ENCODE peak calls at places on chromosomes 5 and 9, in four cellular contexts. One of them, this sample, is unnamed.

GRCh38 chr9:3511537-3511936 is 14.3 kb downstream of the RFX3 start:
- DNase-seq in ascending aorta: no peak
- DNase-seq in Caco-2: no peak
- DNase-seq in psoas muscle: no peak
- DNase-seq in this sample: no peak

GRCh38 chr5:151257731-151258715 is 5.0 kb downstream of the GM2A start:
- DNase-seq in ascending aorta: no peak
- DNase-seq in Caco-2: no peak
- DNase-seq in psoas muscle: no peak
- DNase-seq in this sample: no peak

GRCh38 chr5:169688106-169688505 is 51.0 kb downstream of the DOCK2 start:
- DNase-seq in ascending aorta: no peak
- DNase-seq in Caco-2: no peak
- DNase-seq in psoas muscle: no peak
- DNase-seq in this sample: no peak

GRCh38 chr5:102718819-102719218 is 36.3 kb upstream of the PAM start:
- DNase-seq in ascending aorta: no peak
- DNase-seq in Caco-2: no peak
- DNase-seq in psoas muscle: no peak
- DNase-seq in this sample: no peak

GRCh38 chr5:163433271-163433670 is 4.1 kb upstream of the CCNG1 start:
- DNase-seq in ascending aorta: no peak
- DNase-seq in Caco-2: no peak
- DNase-seq in psoas muscle: no peak
- DNase-seq in this sample: no peak

GRCh38 chr9:4386819-4387218 is 87.0 kb upstream of the GLIS3 start:
- DNase-seq in ascending aorta: no peak
- DNase-seq in Caco-2: peak; percentile 24
- DNase-seq in psoas muscle: no peak
- DNase-seq in this sample: no peak

GRCh38 chr9:114633452-114634089 is 22.5 kb downstream of the TMEM268 start:
- DNase-seq in ascending aorta: no peak
- DNase-seq in Caco-2: no peak
- DNase-seq in psoas muscle: no peak
- DNase-seq in this sample: no peak

GRCh38 chr5:91123896-91124295 is 259.2 kb downstream of the ARRDC3 start:
- DNase-seq in ascending aorta: no peak
- DNase-seq in Caco-2: no peak
- DNase-seq in psoas muscle: no peak
- DNase-seq in this sample: no peak

GRCh38 chr5:110726249-110727024 is at the start of gene TMEM232:
- DNase-seq in ascending aorta: peak; percentile 78
- DNase-seq in Caco-2: peak; percentile 43
- DNase-seq in psoas muscle: peak; percentile 56
- DNase-seq in this sample: peak; percentile 62

GRCh38 chr9:135550344-135550918 is 4.5 kb downstream of the OBP2A start:
- DNase-seq in ascending aorta: no peak
- DNase-seq in Caco-2: no peak
- DNase-seq in psoas muscle: no peak
- DNase-seq in this sample: peak; percentile 49

GRCh38 chr5:96509721-96510383 is 76.8 kb upstream of the PCSK1 start:
- DNase-seq in ascending aorta: no peak
- DNase-seq in Caco-2: no peak
- DNase-seq in psoas muscle: no peak
- DNase-seq in this sample: no peak

GRCh38 chr9:110895141-110895912 is 142.9 kb downstream of the LPAR1 start:
- DNase-seq in ascending aorta: no peak
- DNase-seq in Caco-2: no peak
- DNase-seq in psoas muscle: peak; percentile 62
- DNase-seq in this sample: no peak

GRCh38 chr5:1800470-1801060 is 642 bp upstream of the NDUFS6 start:
- DNase-seq in ascending aorta: no peak
- DNase-seq in Caco-2: no peak
- DNase-seq in psoas muscle: no peak
- DNase-seq in this sample: no peak

GRCh38 chr5:33761139-33761538 is 130.7 kb downstream of the ADAMTS12 start:
- DNase-seq in ascending aorta: no peak
- DNase-seq in Caco-2: no peak
- DNase-seq in psoas muscle: no peak
- DNase-seq in this sample: peak; percentile 18

GRCh38 chr5:159883522-159883950 is 32.7 kb upstream of the ADRA1B start:
- DNase-seq in ascending aorta: peak; percentile 81
- DNase-seq in Caco-2: no peak
- DNase-seq in psoas muscle: no peak
- DNase-seq in this sample: no peak

GRCh38 chr5:169827769-169828168 is 152.5 kb downstream of the INSYN2B start:
- DNase-seq in ascending aorta: no peak
- DNase-seq in Caco-2: no peak
- DNase-seq in psoas muscle: no peak
- DNase-seq in this sample: no peak

GRCh38 chr5:138469540-138470321 is 4.5 kb downstream of the EGR1 start:
- DNase-seq in ascending aorta: peak; percentile 87
- DNase-seq in Caco-2: peak; percentile 82
- DNase-seq in psoas muscle: peak; percentile 39
- DNase-seq in this sample: no peak

GRCh38 chr5:1314564-1314982 is 19.7 kb upstream of the TERT start:
- DNase-seq in ascending aorta: peak; percentile 52
- DNase-seq in Caco-2: no peak
- DNase-seq in psoas muscle: no peak
- DNase-seq in this sample: no peak

GRCh38 chr5:175728885-175729828 is 71.3 kb downstream of the HRH2 start:
- DNase-seq in ascending aorta: no peak
- DNase-seq in Caco-2: peak; percentile 52
- DNase-seq in psoas muscle: no peak
- DNase-seq in this sample: peak; percentile 86

GRCh38 chr5:138705007-138705406 is 48.2 kb upstream of the CTNNA1 start:
- DNase-seq in ascending aorta: no peak
- DNase-seq in Caco-2: no peak
- DNase-seq in psoas muscle: no peak
- DNase-seq in this sample: no peak

GRCh38 chr9:129069128-129069824 is 11.6 kb upstream of the DOLPP1 start:
- DNase-seq in ascending aorta: peak; percentile 75
- DNase-seq in Caco-2: no peak
- DNase-seq in psoas muscle: peak; percentile 60
- DNase-seq in this sample: no peak

GRCh38 chr5:103112910-103113309 is 7.0 kb downstream of the GIN1 start:
- DNase-seq in ascending aorta: no peak
- DNase-seq in Caco-2: no peak
- DNase-seq in psoas muscle: no peak
- DNase-seq in this sample: no peak

GRCh38 chr5:158897444-158898160 is 202.1 kb downstream of the EBF1 start:
- DNase-seq in ascending aorta: no peak
- DNase-seq in Caco-2: no peak
- DNase-seq in psoas muscle: no peak
- DNase-seq in this sample: no peak

GRCh38 chr5:33240552-33240951 is 200.2 kb upstream of the TARS1 start:
- DNase-seq in ascending aorta: no peak
- DNase-seq in Caco-2: no peak
- DNase-seq in psoas muscle: no peak
- DNase-seq in this sample: no peak

GRCh38 chr9:77848897-77849296 is 182.7 kb downstream of the GNAQ start:
- DNase-seq in ascending aorta: peak; percentile 94
- DNase-seq in Caco-2: no peak
- DNase-seq in psoas muscle: peak; percentile 69
- DNase-seq in this sample: no peak

GRCh38 chr5:63555874-63556273 is 406.4 kb downstream of the HTR1A start:
- DNase-seq in ascending aorta: no peak
- DNase-seq in Caco-2: no peak
- DNase-seq in psoas muscle: no peak
- DNase-seq in this sample: no peak

GRCh38 chr5:143896471-143896870 is 84.5 kb downstream of the HMHB1 start:
- DNase-seq in ascending aorta: no peak
- DNase-seq in Caco-2: no peak
- DNase-seq in psoas muscle: no peak
- DNase-seq in this sample: no peak

GRCh38 chr5:150181035-150181434 is 8.8 kb upstream of the SLC6A7 start:
- DNase-seq in ascending aorta: no peak
- DNase-seq in Caco-2: no peak
- DNase-seq in psoas muscle: no peak
- DNase-seq in this sample: no peak

GRCh38 chr5:411728-412127 is 31.2 kb upstream of the EXOC3 start:
- DNase-seq in ascending aorta: no peak
- DNase-seq in Caco-2: no peak
- DNase-seq in psoas muscle: no peak
- DNase-seq in this sample: peak; percentile 48

GRCh38 chr5:178357127-178357526 is 124.5 kb upstream of the PHYKPL start:
- DNase-seq in ascending aorta: no peak
- DNase-seq in Caco-2: peak; percentile 9
- DNase-seq in psoas muscle: no peak
- DNase-seq in this sample: peak; percentile 93

GRCh38 chr5:80653497-80653896 is 955 bp upstream of the MSH3 start:
- DNase-seq in ascending aorta: no peak
- DNase-seq in Caco-2: no peak
- DNase-seq in psoas muscle: no peak
- DNase-seq in this sample: no peak

GRCh38 chr5:170641589-170642031 is 137.8 kb downstream of the KCNIP1 start:
- DNase-seq in ascending aorta: no peak
- DNase-seq in Caco-2: no peak
- DNase-seq in psoas muscle: no peak
- DNase-seq in this sample: no peak

GRCh38 chr9:136397643-136398042 is 2.3 kb downstream of the SNAPC4 start:
- DNase-seq in ascending aorta: no peak
- DNase-seq in Caco-2: no peak
- DNase-seq in psoas muscle: no peak
- DNase-seq in this sample: no peak

GRCh38 chr9:133120343-133121199 is 469 bp downstream of the RALGDS start:
- DNase-seq in ascending aorta: no peak
- DNase-seq in Caco-2: peak; percentile 34
- DNase-seq in psoas muscle: no peak
- DNase-seq in this sample: peak; percentile 86

GRCh38 chr5:123035950-123036390 is 555 bp downstream of the PPIC start:
- DNase-seq in ascending aorta: peak; percentile 83
- DNase-seq in Caco-2: peak; percentile 70
- DNase-seq in psoas muscle: peak; percentile 51
- DNase-seq in this sample: peak; percentile 86
- H3K4me3 ChIP-seq in ascending aorta: peak overlapping the region; percentile 68
- H3K4me3 ChIP-seq in Caco-2: peak overlapping the region; percentile 87
- H3K4me3 ChIP-seq in psoas muscle: peak overlapping the region; percentile 91
- H3K4me3 ChIP-seq in this sample: peak overlapping the region; percentile 82

GRCh38 chr9:91207889-91208651 is 153.6 kb downstream of the AUH start:
- DNase-seq in ascending aorta: no peak
- DNase-seq in Caco-2: no peak
- DNase-seq in psoas muscle: no peak
- DNase-seq in this sample: no peak
- H3K4me3 ChIP-seq in ascending aorta: peak overlapping the region; percentile 34
- H3K4me3 ChIP-seq in Caco-2: no peak overlapping the region
- H3K4me3 ChIP-seq in psoas muscle: peak overlapping the region; percentile 13
- H3K4me3 ChIP-seq in this sample: no peak overlapping the region

GRCh38 chr9:91837982-91838731 is 111.9 kb downstream of the ROR2 start:
- DNase-seq in ascending aorta: peak; percentile 62
- DNase-seq in Caco-2: no peak
- DNase-seq in psoas muscle: peak; percentile 69
- DNase-seq in this sample: peak; percentile 46
- H3K4me3 ChIP-seq in ascending aorta: peak overlapping the region; percentile 38
- H3K4me3 ChIP-seq in Caco-2: no peak overlapping the region
- H3K4me3 ChIP-seq in psoas muscle: peak overlapping the region; percentile 25
- H3K4me3 ChIP-seq in this sample: no peak overlapping the region

DNA sequence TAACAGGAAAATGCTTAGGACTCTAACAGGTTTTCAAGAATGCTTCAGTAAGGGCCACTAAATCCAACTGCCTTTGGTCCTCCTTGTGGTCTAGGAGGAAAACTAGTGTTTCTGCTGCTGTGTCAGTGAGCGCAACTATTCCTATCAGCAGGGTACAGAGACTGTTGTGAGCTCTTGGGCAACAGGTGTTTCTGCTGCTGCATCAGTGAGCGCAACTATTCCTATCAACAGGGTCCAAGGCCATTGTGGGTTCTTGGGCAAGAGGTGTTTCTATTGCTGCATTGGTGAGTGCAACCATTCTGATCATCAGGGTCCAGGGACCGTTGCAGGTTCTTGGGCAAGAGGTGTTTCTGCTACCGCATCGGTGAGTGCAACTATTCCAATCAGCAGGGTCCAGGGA is 256.3 kb downstream of the CDH10 start:
- DNase-seq in ascending aorta: no peak
- DNase-seq in Caco-2: no peak
- DNase-seq in psoas muscle: no peak
- DNase-seq in this sample: no peak
- H3K4me3 ChIP-seq in ascending aorta: no peak overlapping the region
- H3K4me3 ChIP-seq in Caco-2: no peak overlapping the region
- H3K4me3 ChIP-seq in psoas muscle: no peak overlapping the region
- H3K4me3 ChIP-seq in this sample: no peak overlapping the region

GRCh38 chr5:135373747-135374515 is 25.1 kb downstream of the MACROH2A1 start:
- DNase-seq in ascending aorta: no peak
- DNase-seq in Caco-2: peak; percentile 46
- DNase-seq in psoas muscle: peak; percentile 49
- DNase-seq in this sample: no peak

GRCh38 chr5:135376961-135377621 is 21.9 kb downstream of the MACROH2A1 start:
- DNase-seq in ascending aorta: no peak
- DNase-seq in Caco-2: no peak
- DNase-seq in psoas muscle: no peak
- DNase-seq in this sample: no peak

GRCh38 chr5:135379052-135379654 is 19.9 kb downstream of the MACROH2A1 start:
- DNase-seq in ascending aorta: no peak
- DNase-seq in Caco-2: no peak
- DNase-seq in psoas muscle: no peak
- DNase-seq in this sample: no peak

GRCh38 chr5:135375040-135375439 is 24.0 kb downstream of the MACROH2A1 start:
- DNase-seq in ascending aorta: no peak
- DNase-seq in Caco-2: no peak
- DNase-seq in psoas muscle: peak; percentile 66
- DNase-seq in this sample: no peak

GRCh38 chr5:135377751-135378680 is 21.0 kb downstream of the MACROH2A1 start:
- DNase-seq in ascending aorta: no peak
- DNase-seq in Caco-2: no peak
- DNase-seq in psoas muscle: no peak
- DNase-seq in this sample: no peak
- H3K4me3 ChIP-seq in ascending aorta: no peak overlapping the region
- H3K4me3 ChIP-seq in Caco-2: no peak overlapping the region
- H3K4me3 ChIP-seq in psoas muscle: no peak overlapping the region
- H3K4me3 ChIP-seq in this sample: no peak overlapping the region

This sample was measured in H7.